ENCODE peak calls at places on chromosomes 1 and 21, in eight cellular contexts. P is activated gamma-delta T cell treated with anti-CD3 and anti-CD28 coated beads, Interleukin-2, amount 50 U/mL, for 16 hours; K is HT1080; D is brain microvascular endothelial cell; M is stomach; N is spleen; U is NCI-H2081 treated with DMSO at 0.1 percent for 48 hours; F is sciatic nerve. G is an unnamed sample.

GRCh38 chr21:25742900-25743299 is 8.1 kb downstream of the GABPA start:
- DNase-seq in N (no peak), P (no peak), K (no peak), D (no peak), M (no peak), U (no peak), F (no peak), G (no peak)

GRCh38 chr1:19646366-19646765 is 2.3 kb downstream of the NBL1 start:
- DNase-seq in N (no peak), D (no peak), P (no peak), F (no peak), M (peak; percentile 68), U (no peak), K (no peak), G (no peak)

GRCh38 chr1:227343727-227344551 is 25.6 kb upstream of the CDC42BPA start:
- DNase-seq in D (peak; percentile 57), F (no peak), M (no peak), U (no peak), N (no peak), P (no peak), K (peak; percentile 89), G (peak; percentile 86)

GRCh38 chr1:110134050-110134595 is 16.2 kb upstream of the SLC6A17 start:
- DNase-seq in N (no peak), M (no peak), U (peak; percentile 53), F (no peak), P (no peak), D (no peak), K (no peak), G (no peak)

GRCh38 chr1:238681021-238681420 is 705.3 kb upstream of the CHRM3 start:
- DNase-seq in D (peak; percentile 67), K (peak; percentile 62), M (no peak), P (no peak), F (no peak), N (no peak), U (no peak), G (no peak)

GRCh38 chr1:18541046-18541795 is 60.5 kb downstream of the KLHDC7A start:
- DNase-seq in M (peak; percentile 15), D (no peak), P (no peak), K (no peak), N (peak; percentile 24), U (no peak), F (peak; percentile 35), G (no peak)

GRCh38 chr1:147185442-147185841 is 13.2 kb upstream of the PRKAB2 start:
- DNase-seq in K (no peak), P (no peak), M (no peak), D (no peak), N (no peak), F (no peak), U (no peak), G (no peak)

GRCh38 chr1:101453844-101454243 is 217.0 kb downstream of the S1PR1 start:
- DNase-seq in N (no peak), M (no peak), D (no peak), F (no peak), U (no peak), P (no peak), K (peak; percentile 30), G (no peak)

G was measured in GM03348.